ENCODE peak calls at places on chromosomes 3 and 15, in four cellular contexts. E is GM18507, P is RPMI7951, D is ovary. G is an unnamed sample.

GRCh38 chr15:94844533-94845390 is 613.4 kb downstream of the MCTP2 start:
- DNase-seq in E (no peak), P (peak; percentile 24), D (peak; percentile 73), G (no peak)

GRCh38 chr15:80977627-80978036 is 12.0 kb downstream of the MESD start:
- DNase-seq in P (peak; percentile 30), E (no peak), D (peak; percentile 36), G (no peak)

GRCh38 chr3:167940241-167940640 is 155.5 kb downstream of the GOLIM4 start:
- DNase-seq in D (no peak), P (peak; percentile 54), E (no peak), G (no peak)

GRCh38 chr3:50164056-50164455 is 8.9 kb downstream of the SEMA3F start:
- DNase-seq in D (peak; percentile 70), P (peak; percentile 83), E (no peak), G (no peak)

GRCh38 chr3:133042778-133043177 is 4.6 kb downstream of the TMEM108 start:
- DNase-seq in P (no peak), E (no peak), D (no peak), G (no peak)

GRCh38 chr15:36067483-36068274 is 511.7 kb upstream of the CDIN1 start:
- DNase-seq in E (no peak), D (no peak), P (no peak), G (no peak)

GRCh38 chr3:119497824-119498187 is 541 bp upstream of the TIMMDC1 start:
- DNase-seq in D (no peak), E (no peak), P (peak; percentile 39), G (no peak)

GRCh38 chr3:169627073-169627472 is 36.4 kb downstream of the MECOM start:
- DNase-seq in E (no peak), D (no peak), P (no peak), G (no peak)

GRCh38 chr3:164732166-164732565 is 346.1 kb downstream of the SI start:
- DNase-seq in E (no peak), D (no peak), P (no peak), G (no peak)

GRCh38 chr3:79515072-79515471 is 252.7 kb downstream of the ROBO1 start:
- DNase-seq in P (peak; percentile 13), D (no peak), E (no peak), G (no peak)

GRCh38 chr3:38229036-38229435 is 36.6 kb upstream of the SLC22A13 start:
- DNase-seq in E (no peak), D (no peak), P (no peak), G (no peak)

GRCh38 chr15:99169769-99170311 is 65.0 kb downstream of the SYNM start:
- DNase-seq in E (no peak), P (peak; percentile 55), D (peak; percentile 42), G (no peak)

GRCh38 chr15:73051402-73051810 is 857 bp upstream of the NEO1 start:
- DNase-seq in E (no peak), D (peak; percentile 79), P (no peak), G (no peak)

GRCh38 chr3:194300392-194300758 is 50.8 kb downstream of the CPN2 start:
- DNase-seq in D (peak; percentile 89), P (peak; percentile 92), E (no peak), G (no peak)

GRCh38 chr3:134211797-134212196 is 38.9 kb downstream of the RYK start:
- DNase-seq in D (no peak), P (peak; percentile 50), E (no peak), G (no peak)

GRCh38 chr15:99485153-99485947 is 80.4 kb upstream of the MEF2A start:
- DNase-seq in E (no peak), D (no peak), P (no peak), G (no peak)

GRCh38 chr3:129409541-129409940 is 18.9 kb downstream of the EFCAB12 start:
- DNase-seq in P (no peak), E (no peak), D (no peak), G (no peak)

GRCh38 chr15:33148129-33148850 is 46.2 kb downstream of the FMN1 start:
- DNase-seq in P (peak; percentile 34), D (no peak), E (no peak), G (no peak)

GRCh38 chr3:4350789-4351163 is 47.6 kb downstream of the SETMAR start:
- DNase-seq in P (peak; percentile 79), D (no peak), E (peak; percentile 55), G (peak; percentile 3)

GRCh38 chr15:67091073-67091965 is 25.9 kb downstream of the SMAD3 start:
- DNase-seq in P (peak; percentile 100), E (no peak), D (peak; percentile 73), G (no peak)

GRCh38 chr3:98521897-98522537 is 685 bp downstream of the CLDND1 start:
- DNase-seq in E (no peak), P (peak; percentile 71), D (peak; percentile 33), G (no peak)

GRCh38 chr3:134253475-134254231 is 3.0 kb upstream of the RYK start:
- DNase-seq in D (no peak), E (no peak), P (peak; percentile 81), G (no peak)

GRCh38 chr15:28109626-28110415 is 10.7 kb upstream of the OCA2 start:
- DNase-seq in P (no peak), D (no peak), E (no peak), G (no peak)

GRCh38 chr3:193782280-193782654 is 189.3 kb downstream of the OPA1 start:
- DNase-seq in P (peak; percentile 58), D (no peak), E (no peak), G (no peak)

GRCh38 chr15:77497108-77497737 is 76.5 kb downstream of the HMG20A start:
- DNase-seq in P (peak; percentile 95), E (no peak), D (peak; percentile 77), G (no peak)

GRCh38 chr3:51559266-51559907 is 20.9 kb downstream of the RAD54L2 start:
- DNase-seq in E (no peak), D (peak; percentile 49), P (peak; percentile 30), G (no peak)

GRCh38 chr3:127035672-127036071 is 52.8 kb downstream of the PLXNA1 start:
- DNase-seq in D (peak; percentile 93), E (no peak), P (peak; percentile 78), G (no peak)

GRCh38 chr3:28328188-28329151 is 20.1 kb upstream of the ZCWPW2 start:
- DNase-seq in E (no peak), D (no peak), P (peak; percentile 29), G (no peak)

GRCh38 chr15:91186892-91187644 is 87.0 kb downstream of the SV2B start:
- DNase-seq in E (no peak), P (peak; percentile 35), D (no peak), G (no peak)

GRCh38 chr3:4708230-4708629 is 215.1 kb downstream of the ITPR1 start:
- DNase-seq in E (no peak), P (no peak), D (no peak), G (no peak)

GRCh38 chr3:148847351-148847750 is 17.7 kb upstream of the CPA3 start:
- DNase-seq in D (no peak), P (no peak), E (no peak), G (no peak)

GRCh38 chr3:4935347-4935746 is 43.9 kb upstream of the BHLHE40 start:
- DNase-seq in D (no peak), P (no peak), E (no peak), G (no peak)

GRCh38 chr3:113531826-113532697 is at the start of gene SIDT1:
- DNase-seq in E (peak; percentile 44), D (no peak), P (peak; percentile 23), G (no peak)

GRCh38 chr15:68045289-68046265 is 8.5 kb upstream of the PIAS1 start:
- DNase-seq in E (no peak), D (no peak), P (no peak), G (no peak)